ENCODE peak calls at places on chromosome 3, in four cellular contexts. One of them, this sample, is unnamed.

GRCh38 chr3:32438596-32439344 is 47.1 kb downstream of the CMTM7 start:
- DNase-seq in left lung: no peak
- DNase-seq in activated T-cell treated with anti-CD3 and anti-CD28 coated beads for 24 hours: no peak
- DNase-seq in stimulated activated CD8-positive, alpha-beta memory T cell treated with anti-CD3 and anti-CD28 coated beads, Interleukin-15, amount 100 ng/mL, for 1 hour: no peak
- DNase-seq in this sample: no peak

GRCh38 chr3:144142151-144142855 is 170.7 kb downstream of the DIPK2A start:
- DNase-seq in left lung: no peak
- DNase-seq in activated T-cell treated with anti-CD3 and anti-CD28 coated beads for 24 hours: no peak
- DNase-seq in stimulated activated CD8-positive, alpha-beta memory T cell treated with anti-CD3 and anti-CD28 coated beads, Interleukin-15, amount 100 ng/mL, for 1 hour: no peak
- DNase-seq in this sample: no peak

GRCh38 chr3:141255864-141256263 is 24.2 kb downstream of the PXYLP1 start:
- DNase-seq in left lung: no peak
- DNase-seq in activated T-cell treated with anti-CD3 and anti-CD28 coated beads for 24 hours: no peak
- DNase-seq in stimulated activated CD8-positive, alpha-beta memory T cell treated with anti-CD3 and anti-CD28 coated beads, Interleukin-15, amount 100 ng/mL, for 1 hour: no peak
- DNase-seq in this sample: no peak

GRCh38 chr3:156150434-156151066 is 30.2 kb downstream of the KCNAB1 start:
- DNase-seq in left lung: no peak
- DNase-seq in activated T-cell treated with anti-CD3 and anti-CD28 coated beads for 24 hours: no peak
- DNase-seq in stimulated activated CD8-positive, alpha-beta memory T cell treated with anti-CD3 and anti-CD28 coated beads, Interleukin-15, amount 100 ng/mL, for 1 hour: peak
- DNase-seq in this sample: no peak

GRCh38 chr3:120622870-120623718 is 27.0 kb downstream of the NDUFB4 start:
- DNase-seq in left lung: no peak
- DNase-seq in activated T-cell treated with anti-CD3 and anti-CD28 coated beads for 24 hours: no peak
- DNase-seq in stimulated activated CD8-positive, alpha-beta memory T cell treated with anti-CD3 and anti-CD28 coated beads, Interleukin-15, amount 100 ng/mL, for 1 hour: no peak
- DNase-seq in this sample: no peak

GRCh38 chr3:110995461-110996226 is 76.0 kb upstream of the NECTIN3 start:
- DNase-seq in left lung: no peak
- DNase-seq in activated T-cell treated with anti-CD3 and anti-CD28 coated beads for 24 hours: no peak
- DNase-seq in stimulated activated CD8-positive, alpha-beta memory T cell treated with anti-CD3 and anti-CD28 coated beads, Interleukin-15, amount 100 ng/mL, for 1 hour: no peak
- DNase-seq in this sample: no peak

GRCh38 chr3:12501360-12502020 is 17.2 kb downstream of the TSEN2 start:
- DNase-seq in left lung: no peak
- DNase-seq in activated T-cell treated with anti-CD3 and anti-CD28 coated beads for 24 hours: no peak
- DNase-seq in stimulated activated CD8-positive, alpha-beta memory T cell treated with anti-CD3 and anti-CD28 coated beads, Interleukin-15, amount 100 ng/mL, for 1 hour: no peak
- DNase-seq in this sample: no peak

GRCh38 chr3:17986393-17986816 is 244.0 kb upstream of the TBC1D5 start:
- DNase-seq in left lung: no peak
- DNase-seq in activated T-cell treated with anti-CD3 and anti-CD28 coated beads for 24 hours: no peak
- DNase-seq in stimulated activated CD8-positive, alpha-beta memory T cell treated with anti-CD3 and anti-CD28 coated beads, Interleukin-15, amount 100 ng/mL, for 1 hour: no peak
- DNase-seq in this sample: no peak

GRCh38 chr3:31724681-31725080 is 192.0 kb downstream of the STT3B start:
- DNase-seq in left lung: no peak
- DNase-seq in activated T-cell treated with anti-CD3 and anti-CD28 coated beads for 24 hours: no peak
- DNase-seq in stimulated activated CD8-positive, alpha-beta memory T cell treated with anti-CD3 and anti-CD28 coated beads, Interleukin-15, amount 100 ng/mL, for 1 hour: no peak
- DNase-seq in this sample: no peak

GRCh38 chr3:143252931-143253330 is 133.4 kb downstream of the CHST2 start:
- DNase-seq in left lung: no peak
- DNase-seq in activated T-cell treated with anti-CD3 and anti-CD28 coated beads for 24 hours: no peak
- DNase-seq in stimulated activated CD8-positive, alpha-beta memory T cell treated with anti-CD3 and anti-CD28 coated beads, Interleukin-15, amount 100 ng/mL, for 1 hour: no peak
- DNase-seq in this sample: no peak

This sample was measured in activated naive CD8-positive, alpha-beta T cell treated with anti-CD3 and anti-CD28 coated beads, Interleukin-2, amount 50 U/mL, for 16 hours.